ENCODE peak calls at places on chromosome 9, in ten cellular contexts. Y is endothelial cell of umbilical vein, J is neural progenitor cell, P is tibial artery, E is spleen, N is A673, Q is IMR-90, Z is ovary, D is WERI-Rb-1, K is vagina. H is an unnamed sample.

GRCh38 chr9:83435301-83435700 is 102.9 kb downstream of the FRMD3 start:
- DNase-seq in P (no peak), Y (no peak), Z (no peak), K (no peak), Q (no peak), E (no peak), D (no peak), N (no peak), J (no peak), H (no peak)

GRCh38 chr9:28032178-28032532 is 458.9 kb upstream of the C9orf72 start:
- DNase-seq in K (no peak), Z (no peak), J (peak; percentile 23), E (no peak), Q (no peak), P (no peak), Y (no peak), N (no peak), D (peak; percentile 35), H (no peak)

GRCh38 chr9:112852741-112853505 is 37.8 kb downstream of the SLC46A2 start:
- DNase-seq in J (no peak), E (no peak), Q (no peak), N (no peak), Z (no peak), P (no peak), D (no peak), Y (no peak), K (no peak), H (no peak)

GRCh38 chr9:38350529-38350928 is 42.0 kb upstream of the ALDH1B1 start:
- DNase-seq in Y (no peak), D (no peak), N (no peak), J (no peak), P (no peak), E (no peak), K (no peak), Q (no peak), Z (no peak), H (no peak)

GRCh38 chr9:127393680-127394079 is 3.3 kb upstream of the SLC2A8 start:
- DNase-seq in N (no peak), Q (peak; percentile 32), E (no peak), Y (no peak), K (no peak), P (no peak), J (no peak), D (no peak), Z (no peak), H (no peak)

GRCh38 chr9:79637180-79637925 is 65.6 kb downstream of the TLE4 start:
- DNase-seq in Q (peak; percentile 56), K (no peak), Y (peak; percentile 56), Z (no peak), J (no peak), P (no peak), E (no peak), N (no peak), D (no peak), H (no peak)

GRCh38 chr9:93677641-93678136 is 101.3 kb downstream of the PHF2 start:
- DNase-seq in K (no peak), N (no peak), J (no peak), E (peak; percentile 66), Y (no peak), D (peak; percentile 4), P (peak; percentile 15), Z (no peak), Q (no peak), H (no peak)

GRCh38 chr9:8030095-8030494 is 230.5 kb upstream of the DMAC1 start:
- DNase-seq in Q (no peak), P (no peak), Z (no peak), D (no peak), J (no peak), E (no peak), Y (no peak), K (no peak), N (no peak), H (no peak)

GRCh38 chr9:120531683-120532300 is 48.2 kb downstream of the CDK5RAP2 start:
- DNase-seq in N (peak; percentile 33), Z (no peak), J (peak; percentile 44), D (peak; percentile 44), P (no peak), Q (peak; percentile 32), E (no peak), Y (peak; percentile 30), K (no peak), H (no peak)

GRCh38 chr9:120536094-120536493 is 43.9 kb downstream of the CDK5RAP2 start:
- DNase-seq in Q (no peak), Z (no peak), D (no peak), J (no peak), E (no peak), N (no peak), Y (no peak), K (no peak), P (no peak), H (no peak)

GRCh38 chr9:120534266-120534665 is 45.7 kb downstream of the CDK5RAP2 start:
- DNase-seq in Q (no peak), Z (no peak), P (no peak), N (no peak), D (peak; percentile 82), Y (no peak), K (no peak), J (peak; percentile 28), E (no peak), H (no peak)

GRCh38 chr9:120532475-120532874 is 47.5 kb downstream of the CDK5RAP2 start:
- DNase-seq in D (no peak), E (no peak), K (no peak), Y (no peak), N (peak; percentile 11), P (peak; percentile 38), J (no peak), Q (no peak), Z (no peak), H (no peak)

DNA sequence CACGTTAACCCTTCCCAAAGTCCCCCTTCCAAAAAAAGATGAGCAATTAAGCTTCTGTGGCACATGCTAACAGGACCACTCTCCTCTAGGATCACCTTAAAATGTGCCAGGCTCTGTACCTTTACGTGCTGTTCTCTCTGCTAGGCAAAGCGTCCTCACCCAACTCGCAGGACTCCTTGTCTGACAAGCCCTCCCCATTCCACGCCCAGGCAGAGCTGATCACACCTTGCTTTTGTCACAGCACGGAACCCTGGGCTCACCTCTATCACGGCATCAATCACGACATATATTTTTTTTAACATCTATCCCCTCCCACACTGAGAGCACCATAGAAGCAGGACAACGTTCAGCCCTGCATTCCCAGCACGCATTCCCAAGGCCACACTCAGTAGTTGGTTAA is 47.1 kb downstream of the CDK5RAP2 start:
- DNase-seq in K (no peak), Y (no peak), E (no peak), P (no peak), D (no peak), N (no peak), Z (no peak), Q (no peak), J (no peak), H (no peak)
- H3K36me3 ChIP-seq in K (no peaks in the 10 kb centered on the region), Y (no peaks in the 10 kb centered on the region), E (no peaks in the 10 kb centered on the region), P (peaks cover 91% of the 10 kb centered on the region), D (peaks cover 76% of the 10 kb centered on the region), N (peaks cover 80% of the 10 kb centered on the region), Z (no peaks in the 10 kb centered on the region), Q (peaks cover 26% of the 10 kb centered on the region), J (peaks cover 33% of the 10 kb centered on the region), H (peaks cover 3% of the 10 kb centered on the region)

GRCh38 chr9:72931897-72932296 is 21.0 kb downstream of the ALDH1A1 start:
- DNase-seq in E (no peak), N (no peak), Z (no peak), D (no peak), K (no peak), P (no peak), Y (no peak), Q (no peak), J (no peak), H (no peak)

GRCh38 chr9:72931437-72931836 is 21.4 kb downstream of the ALDH1A1 start:
- DNase-seq in N (no peak), E (no peak), J (no peak), D (no peak), Q (no peak), Y (no peak), K (no peak), Z (no peak), P (no peak), H (peak; percentile 54)

GRCh38 chr9:72932669-72933068 is 20.2 kb downstream of the ALDH1A1 start:
- DNase-seq in K (no peak), N (no peak), E (no peak), Y (no peak), Q (no peak), D (no peak), Z (no peak), P (no peak), J (no peak), H (no peak)

GRCh38 chr9:72929542-72929941 is 23.3 kb downstream of the ALDH1A1 start:
- DNase-seq in Q (no peak), K (no peak), Y (no peak), Z (no peak), N (no peak), J (no peak), P (no peak), E (no peak), D (no peak), H (no peak)

DNA sequence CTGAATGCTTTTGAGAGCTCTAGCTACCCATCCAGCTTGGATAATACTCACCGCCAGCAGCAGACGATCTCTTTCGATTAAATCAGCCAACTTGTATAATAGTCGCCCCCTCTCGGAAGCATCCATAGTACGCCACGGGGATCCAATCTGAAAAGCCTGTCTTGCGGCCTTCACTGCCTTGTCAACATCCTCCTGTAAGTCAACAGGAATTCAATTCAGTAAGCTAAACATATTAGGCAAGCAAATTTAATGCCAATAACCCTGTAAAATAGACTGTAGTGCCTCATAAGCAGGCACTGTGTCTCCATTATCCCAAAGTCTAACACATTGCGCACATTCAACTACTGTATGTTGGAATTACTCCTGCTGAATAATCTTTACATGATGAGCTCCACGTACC is 22.0 kb downstream of the ALDH1A1 start:
- DNase-seq in E (no peak), K (no peak), Z (no peak), J (peak; percentile 39), P (no peak), Y (no peak), Q (no peak), D (no peak), N (no peak), H (no peak)
- TF ChIP-seq CTCF in E (no peak), K (no peak), Z (no peak), J (peak; percentile 36), P (no peak), Y (no peak), Q (no peak), D (no peak), N (no peak), H (no peak)

DNA sequence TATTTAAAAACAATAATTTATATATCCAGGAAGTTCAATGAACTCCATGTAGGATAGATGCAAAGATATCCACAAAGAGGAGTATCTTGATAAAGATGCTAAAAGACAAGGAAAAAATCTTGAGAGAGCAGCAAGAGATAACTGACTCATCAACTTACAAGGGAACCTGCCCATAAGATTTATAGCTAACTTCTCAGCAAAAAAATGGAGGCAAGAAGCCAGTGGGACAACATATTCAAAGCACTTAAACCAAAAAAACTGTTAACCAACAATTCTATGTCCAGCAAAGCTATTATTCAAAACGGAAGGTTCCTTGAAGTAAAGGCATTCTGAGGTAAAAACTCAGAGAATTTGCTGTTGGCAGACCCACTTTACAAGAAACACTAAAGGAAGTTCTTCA is 20.3 kb downstream of the RABGAP1 start:
- DNase-seq in E (no peak), K (no peak), Z (no peak), P (no peak), Q (no peak), J (no peak), D (no peak), Y (no peak), N (no peak), H (no peak)
- H3K36me3 ChIP-seq in E (no peaks in the 10 kb centered on the region), K (no peaks in the 10 kb centered on the region), Z (no peaks in the 10 kb centered on the region), P (peaks cover 29% of the 10 kb centered on the region), Q (peaks cover 21% of the 10 kb centered on the region), J (peaks cover 7% of the 10 kb centered on the region), D (peaks cover 49% of the 10 kb centered on the region), Y (peaks cover 8% of the 10 kb centered on the region), N (peaks cover 39% of the 10 kb centered on the region), H (no peaks in the 10 kb centered on the region)

GRCh38 chr9:136719212-136719880 is 7.0 kb downstream of the DIPK1B start:
- DNase-seq in P (no peak), E (peak; percentile 86), J (no peak), Y (peak; percentile 56), Z (no peak), N (no peak), D (no peak), K (no peak), Q (no peak), H (no peak)
- TF ChIP-seq CTCF in P (no peak), E (no peak), J (no peak), Y (peak; percentile 8), Z (no peak), N (no peak), D (no peak), K (no peak), Q (no peak), H (no peak)

H was measured in kidney epithelial cell.